ENCODE peak calls at places on chromosomes 4 and X, in seven cellular contexts. M is hippocampal formation; A is GM12891; P is posterior vena cava; D is omental fat pad; E is activated CD8-positive, alpha-beta T cell treated with anti-CD3 and anti-CD28 coated beads, Interleukin-2, amount 10 ng/mL, durations not matched to agents 7 days and 5 days; H is OCI-LY7. Z is an unnamed sample.

GRCh38 chrX:73930300-73930699 is 367.3 kb downstream of the CHIC1 start:
- DNase-seq in M (no peak), E (no peak), P (no peak), D (no peak), H (no peak), A (no peak), Z (no peak)

GRCh38 chr4:138650917-138651564 is 364.5 kb upstream of the NOCT start:
- DNase-seq in P (no peak), M (no peak), E (no peak), H (no peak), D (no peak), A (no peak), Z (no peak)

GRCh38 chrX:93874554-93874953 is 200.5 kb downstream of the FAM133A start:
- DNase-seq in H (peak), P (no peak), E (no peak), M (no peak), D (no peak), A (no peak), Z (no peak)

GRCh38 chr4:2256156-2256731 is 5.7 kb downstream of the MXD4 start:
- DNase-seq in P (peak), D (peak), H (no peak), A (peak), M (no peak), E (no peak), Z (no peak)

GRCh38 chr4:173218411-173219125 is 50.0 kb downstream of the GALNT7 start:
- DNase-seq in E (no peak), D (no peak), A (no peak), H (no peak), M (no peak), P (no peak), Z (peak)

GRCh38 chrX:53317365-53318069 is 36.1 kb upstream of the IQSEC2 start:
- DNase-seq in D (peak), A (peak), P (no peak), H (peak), E (peak), M (peak), Z (no peak)

GRCh38 chr4:15344041-15344440 is 83.8 kb upstream of the C1QTNF7 start:
- DNase-seq in M (no peak), H (no peak), D (no peak), E (no peak), A (no peak), P (no peak), Z (no peak)

GRCh38 chrX:148552775-148553174 is 52.4 kb downstream of the AFF2 start:
- DNase-seq in A (no peak), P (no peak), E (no peak), H (peak), M (no peak), D (no peak), Z (no peak)

GRCh38 chrX:13764765-13765164 is 30.2 kb downstream of the OFD1 start:
- DNase-seq in P (no peak), D (no peak), E (no peak), M (peak), H (no peak), A (no peak), Z (no peak)

GRCh38 chrX:130086414-130087207 is 23.7 kb downstream of the ELF4 start:
- DNase-seq in D (no peak), P (no peak), E (peak), M (no peak), H (peak), A (no peak), Z (no peak)

GRCh38 chrX:22025751-22026150 is 6.4 kb upstream of the PHEX start:
- DNase-seq in D (no peak), H (no peak), P (no peak), M (no peak), E (no peak), A (no peak), Z (no peak)

GRCh38 chr4:37970702-37971101 is 10.5 kb downstream of the PTTG2 start:
- DNase-seq in P (peak), H (peak), A (no peak), D (peak), M (peak), E (peak), Z (peak)

GRCh38 chr4:110637408-110638131 is 14.7 kb upstream of the PITX2 start:
- DNase-seq in E (no peak), M (no peak), P (no peak), H (no peak), D (no peak), A (no peak), Z (no peak)

GRCh38 chr4:1508161-1509160 is 102.2 kb upstream of the NKX1-1 start:
- DNase-seq in M (no peak), A (no peak), H (no peak), P (peak), E (no peak), D (no peak), Z (no peak)

GRCh38 chr4:70734971-70735370 is 13.2 kb downstream of the RUFY3 start:
- DNase-seq in P (no peak), H (peak), M (no peak), A (no peak), D (no peak), E (peak), Z (no peak)

GRCh38 chrX:111823068-111823467 is 52.9 kb upstream of the TRPC5OS start:
- DNase-seq in D (no peak), P (no peak), E (no peak), A (no peak), M (peak), H (no peak), Z (no peak)

GRCh38 chr4:4519296-4519898 is 22.5 kb downstream of the STX18 start:
- DNase-seq in H (no peak), M (no peak), E (no peak), A (no peak), P (no peak), D (no peak), Z (peak)

Z was measured in SW 1271.